ENCODE peak calls at places on chromosomes 5 and 9, in four cellular contexts. One of them, this sample, is unnamed.
A peak's percentile ranks its signal among the peaks of the same experiment; 100 is the strongest.

GRCh38 chr9:89871871-89872331 is 267.1 kb downstream of the GADD45G start:
- DNase-seq in OCI-LY7: no peak
- DNase-seq in prostate gland: no peak
- DNase-seq in cardiac muscle cell: no peak
- DNase-seq in this sample: no peak

GRCh38 chr9:7507026-7507425 is 292.6 kb downstream of the DMAC1 start:
- DNase-seq in OCI-LY7: no peak
- DNase-seq in prostate gland: no peak
- DNase-seq in cardiac muscle cell: no peak
- DNase-seq in this sample: no peak

GRCh38 chr5:139058121-139058520 is 140.0 kb downstream of the SIL1 start:
- DNase-seq in OCI-LY7: no peak
- DNase-seq in prostate gland: no peak
- DNase-seq in cardiac muscle cell: no peak
- DNase-seq in this sample: peak; percentile 14

GRCh38 chr5:88236866-88237642 is 31.6 kb downstream of the TMEM161B start:
- DNase-seq in OCI-LY7: no peak
- DNase-seq in prostate gland: no peak
- DNase-seq in cardiac muscle cell: no peak
- DNase-seq in this sample: peak; percentile 5

GRCh38 chr9:6973762-6974161 is 216.0 kb downstream of the KDM4C start:
- DNase-seq in OCI-LY7: no peak
- DNase-seq in prostate gland: no peak
- DNase-seq in cardiac muscle cell: no peak
- DNase-seq in this sample: no peak

GRCh38 chr5:6820851-6821479 is 107.7 kb downstream of the TENT4A start:
- DNase-seq in OCI-LY7: peak; percentile 44
- DNase-seq in prostate gland: no peak
- DNase-seq in cardiac muscle cell: peak; percentile 50
- DNase-seq in this sample: no peak

GRCh38 chr9:89839952-89840351 is 235.1 kb downstream of the GADD45G start:
- DNase-seq in OCI-LY7: no peak
- DNase-seq in prostate gland: no peak
- DNase-seq in cardiac muscle cell: no peak
- DNase-seq in this sample: no peak

GRCh38 chr5:98771389-98772109 is 1.9 kb upstream of the RGMB start:
- DNase-seq in OCI-LY7: peak; percentile 83
- DNase-seq in prostate gland: peak; percentile 77
- DNase-seq in cardiac muscle cell: peak; percentile 88
- DNase-seq in this sample: peak; percentile 93

GRCh38 chr5:60339691-60340191 is 360.2 kb downstream of the DEPDC1B start:
- DNase-seq in OCI-LY7: no peak
- DNase-seq in prostate gland: no peak
- DNase-seq in cardiac muscle cell: no peak
- DNase-seq in this sample: no peak

GRCh38 chr5:100634937-100635336 is 99.8 kb downstream of the FAM174A start:
- DNase-seq in OCI-LY7: no peak
- DNase-seq in prostate gland: no peak
- DNase-seq in cardiac muscle cell: no peak
- DNase-seq in this sample: no peak

GRCh38 chr9:107734231-107735014 is 244.9 kb upstream of the KLF4 start:
- DNase-seq in OCI-LY7: no peak
- DNase-seq in prostate gland: no peak
- DNase-seq in cardiac muscle cell: no peak
- DNase-seq in this sample: peak; percentile 81

GRCh38 chr5:146111409-146111808 is 6.0 kb upstream of the PLAC8L1 start:
- DNase-seq in OCI-LY7: peak; percentile 50
- DNase-seq in prostate gland: no peak
- DNase-seq in cardiac muscle cell: peak; percentile 34
- DNase-seq in this sample: no peak

GRCh38 chr9:2140600-2141223 is 125.6 kb downstream of the SMARCA2 start:
- DNase-seq in OCI-LY7: no peak
- DNase-seq in prostate gland: no peak
- DNase-seq in cardiac muscle cell: no peak
- DNase-seq in this sample: no peak

GRCh38 chr5:45274241-45274640 is 421.9 kb downstream of the HCN1 start:
- DNase-seq in OCI-LY7: no peak
- DNase-seq in prostate gland: no peak
- DNase-seq in cardiac muscle cell: no peak
- DNase-seq in this sample: no peak

GRCh38 chr9:120353501-120353900 is 226.5 kb downstream of the CDK5RAP2 start:
- DNase-seq in OCI-LY7: no peak
- DNase-seq in prostate gland: no peak
- DNase-seq in cardiac muscle cell: peak; percentile 11
- DNase-seq in this sample: peak; percentile 48

GRCh38 chr5:40937064-40937463 is 27.8 kb downstream of the C7 start:
- DNase-seq in OCI-LY7: no peak
- DNase-seq in prostate gland: no peak
- DNase-seq in cardiac muscle cell: no peak
- DNase-seq in this sample: no peak

GRCh38 chr5:88089757-88090390 is 178.8 kb downstream of the TMEM161B start:
- DNase-seq in OCI-LY7: no peak
- DNase-seq in prostate gland: no peak
- DNase-seq in cardiac muscle cell: no peak
- DNase-seq in this sample: no peak

GRCh38 chr9:27394826-27395201 is 97.9 kb upstream of the EQTN start:
- DNase-seq in OCI-LY7: no peak
- DNase-seq in prostate gland: no peak
- DNase-seq in cardiac muscle cell: no peak
- DNase-seq in this sample: no peak

GRCh38 chr9:36007309-36007708 is 29.4 kb upstream of the RECK start:
- DNase-seq in OCI-LY7: peak; percentile 34
- DNase-seq in prostate gland: no peak
- DNase-seq in cardiac muscle cell: no peak
- DNase-seq in this sample: no peak

GRCh38 chr5:94181940-94182339 is 436.5 kb downstream of the KIAA0825 start:
- DNase-seq in OCI-LY7: peak; percentile 6
- DNase-seq in prostate gland: no peak
- DNase-seq in cardiac muscle cell: no peak
- DNase-seq in this sample: peak; percentile 28

GRCh38 chr9:81521892-81522291 is 167.5 kb downstream of the TLE1 start:
- DNase-seq in OCI-LY7: no peak
- DNase-seq in prostate gland: no peak
- DNase-seq in cardiac muscle cell: no peak
- DNase-seq in this sample: no peak

GRCh38 chr5:82901281-82901888 is 175.8 kb downstream of the TMEM167A start:
- DNase-seq in OCI-LY7: no peak
- DNase-seq in prostate gland: no peak
- DNase-seq in cardiac muscle cell: no peak
- DNase-seq in this sample: no peak

GRCh38 chr5:42274913-42275312 is 148.3 kb upstream of the GHR start:
- DNase-seq in OCI-LY7: no peak
- DNase-seq in prostate gland: no peak
- DNase-seq in cardiac muscle cell: no peak
- DNase-seq in this sample: no peak

GRCh38 chr9:32431196-32431595 is 46.8 kb downstream of the ACO1 start:
- DNase-seq in OCI-LY7: no peak
- DNase-seq in prostate gland: no peak
- DNase-seq in cardiac muscle cell: no peak
- DNase-seq in this sample: no peak

GRCh38 chr9:132986586-132986985 is 8.1 kb downstream of the GFI1B start:
- DNase-seq in OCI-LY7: no peak
- DNase-seq in prostate gland: no peak
- DNase-seq in cardiac muscle cell: no peak
- DNase-seq in this sample: no peak

GRCh38 chr5:154813736-154814135 is 36.7 kb downstream of the FAXDC2 start:
- DNase-seq in OCI-LY7: no peak
- DNase-seq in prostate gland: no peak
- DNase-seq in cardiac muscle cell: no peak
- DNase-seq in this sample: no peak

GRCh38 chr5:168624850-168625357 is 45.7 kb upstream of the PANK3 start:
- DNase-seq in OCI-LY7: no peak
- DNase-seq in prostate gland: no peak
- DNase-seq in cardiac muscle cell: no peak
- DNase-seq in this sample: no peak

GRCh38 chr5:20523099-20523498 is 535.1 kb upstream of the CDH18 start:
- DNase-seq in OCI-LY7: no peak
- DNase-seq in prostate gland: no peak
- DNase-seq in cardiac muscle cell: no peak
- DNase-seq in this sample: no peak

GRCh38 chr9:115164511-115164974 is 46.6 kb upstream of the TNC start:
- DNase-seq in OCI-LY7: no peak
- DNase-seq in prostate gland: peak; percentile 55
- DNase-seq in cardiac muscle cell: no peak
- DNase-seq in this sample: peak; percentile 18

GRCh38 chr5:24905123-24905522 is 260.3 kb upstream of the CDH10 start:
- DNase-seq in OCI-LY7: no peak
- DNase-seq in prostate gland: no peak
- DNase-seq in cardiac muscle cell: no peak
- DNase-seq in this sample: no peak

GRCh38 chr5:30968971-30969370 is 224.5 kb upstream of the CDH6 start:
- DNase-seq in OCI-LY7: no peak
- DNase-seq in prostate gland: no peak
- DNase-seq in cardiac muscle cell: no peak
- DNase-seq in this sample: no peak

GRCh38 chr5:428754-429452 is 14.1 kb upstream of the EXOC3 start:
- DNase-seq in OCI-LY7: no peak
- DNase-seq in prostate gland: no peak
- DNase-seq in cardiac muscle cell: no peak
- DNase-seq in this sample: no peak

GRCh38 chr9:124281934-124282351 is 24.2 kb downstream of the NEK6 start:
- DNase-seq in OCI-LY7: no peak
- DNase-seq in prostate gland: no peak
- DNase-seq in cardiac muscle cell: no peak
- DNase-seq in this sample: no peak

GRCh38 chr9:36791204-36791948 is 218.7 kb downstream of the MELK start:
- DNase-seq in OCI-LY7: no peak
- DNase-seq in prostate gland: no peak
- DNase-seq in cardiac muscle cell: peak; percentile 73
- DNase-seq in this sample: peak; percentile 10

GRCh38 chr9:112245126-112245525 is 70.0 kb upstream of the SUSD1 start:
- DNase-seq in OCI-LY7: no peak
- DNase-seq in prostate gland: no peak
- DNase-seq in cardiac muscle cell: no peak
- DNase-seq in this sample: no peak

GRCh38 chr9:136626066-136626725 is 36.5 kb upstream of the EGFL7 start:
- DNase-seq in OCI-LY7: no peak
- DNase-seq in prostate gland: no peak
- DNase-seq in cardiac muscle cell: no peak
- DNase-seq in this sample: no peak

GRCh38 chr5:123117989-123118388 is 28.9 kb downstream of the PRDM6 start:
- DNase-seq in OCI-LY7: no peak
- DNase-seq in prostate gland: no peak
- DNase-seq in cardiac muscle cell: no peak
- DNase-seq in this sample: no peak

GRCh38 chr5:123122273-123122672 is 33.2 kb downstream of the PRDM6 start:
- DNase-seq in OCI-LY7: no peak
- DNase-seq in prostate gland: no peak
- DNase-seq in cardiac muscle cell: no peak
- DNase-seq in this sample: no peak

GRCh38 chr5:123116757-123117156 is 27.7 kb downstream of the PRDM6 start:
- DNase-seq in OCI-LY7: no peak
- DNase-seq in prostate gland: no peak
- DNase-seq in cardiac muscle cell: no peak
- DNase-seq in this sample: peak; percentile 8

GRCh38 chr5:123120197-123120596 is 31.2 kb downstream of the PRDM6 start:
- DNase-seq in OCI-LY7: no peak
- DNase-seq in prostate gland: no peak
- DNase-seq in cardiac muscle cell: no peak
- DNase-seq in this sample: no peak

DNA sequence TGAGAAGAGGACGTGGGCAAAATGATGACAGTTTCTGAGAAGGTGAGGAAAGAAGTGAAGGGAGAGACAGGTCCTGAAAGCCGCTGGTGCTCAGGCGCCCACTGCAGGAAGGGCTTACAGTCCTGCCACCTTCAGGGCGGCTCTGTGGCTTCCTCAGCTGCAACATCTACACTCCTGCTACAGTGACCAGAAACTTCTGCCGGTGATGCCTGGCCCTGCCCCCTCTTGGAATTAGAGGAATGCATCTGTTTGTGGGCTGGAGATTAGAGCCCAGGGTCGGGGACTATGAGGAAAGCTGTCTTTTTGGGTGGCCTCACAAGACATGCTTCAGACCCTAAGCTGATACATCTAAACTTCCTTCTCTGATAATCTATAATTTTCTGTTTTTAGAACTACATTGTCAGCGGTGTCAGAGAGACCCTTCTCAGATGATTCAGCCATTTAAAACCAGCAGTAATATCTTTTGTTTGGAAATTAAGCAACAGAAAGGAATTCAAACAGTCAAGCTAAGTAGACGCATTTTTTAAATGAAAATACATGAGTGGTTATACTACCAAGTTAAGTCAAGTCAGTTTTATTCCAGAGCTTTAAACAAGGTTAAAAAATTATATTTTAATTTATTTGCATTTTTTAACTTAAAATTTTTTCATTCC is 30.4 kb downstream of the PRDM6 start:
- DNase-seq in OCI-LY7: peak; percentile 4
- DNase-seq in prostate gland: no peak
- DNase-seq in cardiac muscle cell: peak; percentile 72
- DNase-seq in this sample: peak; percentile 28
- TF ChIP-seq CTCF in OCI-LY7: peak; percentile 14
- TF ChIP-seq CTCF in prostate gland: no peak
- TF ChIP-seq CTCF in cardiac muscle cell: peak; percentile 30
- TF ChIP-seq CTCF in this sample: peak; percentile 29

DNA sequence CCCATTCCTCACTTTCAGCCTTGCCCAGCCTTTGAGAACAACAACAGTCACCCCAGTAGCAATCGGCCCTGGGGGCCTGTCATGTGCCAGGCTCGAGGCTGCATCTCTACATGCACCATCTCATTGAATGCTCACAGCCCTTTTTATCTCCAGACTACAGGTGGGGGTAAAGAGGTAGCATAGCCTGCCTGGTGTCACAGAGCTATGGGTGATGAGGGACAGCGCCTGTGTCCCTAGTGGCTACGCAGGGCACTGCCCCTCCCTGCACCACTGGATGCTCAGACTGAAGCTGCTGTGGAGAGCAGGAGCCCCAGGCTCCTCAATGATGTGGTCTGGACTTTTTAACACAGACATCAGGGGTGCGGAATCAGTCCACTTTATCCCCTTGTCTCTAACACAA is 2.8 kb downstream of the CAMK2A start:
- DNase-seq in OCI-LY7: peak; percentile 14
- DNase-seq in prostate gland: no peak
- DNase-seq in cardiac muscle cell: peak; percentile 66
- DNase-seq in this sample: no peak
- TF ChIP-seq CTCF in OCI-LY7: no peak
- TF ChIP-seq CTCF in prostate gland: no peak
- TF ChIP-seq CTCF in cardiac muscle cell: peak; percentile 22
- TF ChIP-seq CTCF in this sample: peak; percentile 64

GRCh38 chr9:118643118-118643517 is 726.1 kb downstream of the BRINP1 start:
- DNase-seq in OCI-LY7: no peak
- DNase-seq in prostate gland: no peak
- DNase-seq in cardiac muscle cell: peak; percentile 72
- DNase-seq in this sample: peak; percentile 56
- TF ChIP-seq CTCF in OCI-LY7: no peak
- TF ChIP-seq CTCF in prostate gland: no peak
- TF ChIP-seq CTCF in cardiac muscle cell: no peak
- TF ChIP-seq CTCF in this sample: no peak

DNA sequence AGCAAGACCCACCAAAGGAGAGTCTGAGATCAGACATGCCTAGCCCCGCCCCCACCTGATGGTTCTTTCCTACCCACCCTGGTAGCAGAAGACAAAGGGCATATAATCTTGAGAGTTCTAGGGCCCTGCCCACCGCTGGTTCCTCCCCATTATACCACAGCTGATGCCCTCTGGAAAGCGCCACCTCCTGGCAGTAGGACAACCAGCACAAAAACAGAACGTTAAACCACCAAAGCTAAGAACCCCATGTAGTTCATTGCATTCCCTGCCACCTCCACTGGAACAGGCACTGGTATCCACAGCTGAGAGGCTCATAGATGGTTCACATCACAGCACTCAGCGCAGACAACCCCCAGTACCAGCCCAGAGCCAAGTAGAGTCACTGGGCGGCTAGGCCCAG is 81.2 kb upstream of the TRPC7 start:
- DNase-seq in OCI-LY7: no peak
- DNase-seq in prostate gland: no peak
- DNase-seq in cardiac muscle cell: no peak
- DNase-seq in this sample: no peak
- TF ChIP-seq CTCF in OCI-LY7: peak; percentile 50
- TF ChIP-seq CTCF in prostate gland: no peak
- TF ChIP-seq CTCF in cardiac muscle cell: no peak
- TF ChIP-seq CTCF in this sample: no peak